ENCODE peak calls at places on chromosomes 13 and 19, in six cellular contexts. W is neural progenitor cell; C is stimulated activated effector memory CD8-positive, alpha-beta T cell treated with anti-CD3 and anti-CD28 coated beads, Interleukin-12 subunit alpha, Interleukin-12 subunit beta, amount 100 ng/mL, for 72 hours; Y is activated gamma-delta T cell; N is CD4-positive, alpha-beta T cell; F is heart right ventricle. J is an unnamed sample.

GRCh38 chr13:104086759-104087158 is 1020.5 kb upstream of the SLC10A2 start:
- DNase-seq in N (no peak), F (no peak), W (no peak), C (no peak), Y (no peak), J (peak; percentile 3)

GRCh38 chr13:89966524-89966923 is 1381.0 kb upstream of the MIR17HG start:
- DNase-seq in F (no peak), N (no peak), Y (no peak), C (no peak), W (peak; percentile 13), J (no peak)

GRCh38 chr13:23842406-23842805 is 46.8 kb downstream of the MIPEP start:
- DNase-seq in F (no peak), N (no peak), W (peak; percentile 61), Y (no peak), C (no peak), J (no peak)

GRCh38 chr19:45863840-45864628 is at the start of gene FOXA3:
- DNase-seq in Y (peak; percentile 51), F (peak; percentile 43), W (peak; percentile 88), C (peak; percentile 72), N (peak; percentile 58), J (peak; percentile 68)

GRCh38 chr19:42629191-42629590 is 34.5 kb upstream of the CEACAM8 start:
- DNase-seq in F (no peak), W (no peak), Y (no peak), N (no peak), C (no peak), J (peak; percentile 23)

GRCh38 chr19:33477781-33478180 is 43.8 kb downstream of the PEPD start:
- DNase-seq in C (no peak), N (no peak), F (no peak), Y (no peak), W (no peak), J (no peak)

GRCh38 chr19:56309511-56310185 is 5.0 kb downstream of the ZSCAN5A start:
- DNase-seq in N (peak; percentile 45), Y (peak; percentile 23), F (peak; percentile 54), C (peak; percentile 47), W (peak; percentile 71), J (peak; percentile 46)

GRCh38 chr13:82294226-82294625 is 1588.0 kb downstream of the SLITRK1 start:
- DNase-seq in N (no peak), Y (no peak), F (no peak), W (no peak), C (no peak), J (no peak)

GRCh38 chr13:114044486-114044885 is 70.6 kb upstream of the C13orf46 start:
- DNase-seq in Y (no peak), C (no peak), W (no peak), N (no peak), F (no peak), J (no peak)

GRCh38 chr19:45076029-45076850 is at the start of gene ZNF296:
- DNase-seq in Y (peak; percentile 71), N (peak; percentile 80), W (peak; percentile 91), F (peak; percentile 74), C (peak; percentile 68), J (peak; percentile 86)

GRCh38 chr19:11673608-11674041 is 65.1 kb downstream of the ZNF823 start:
- DNase-seq in Y (no peak), F (peak; percentile 73), W (peak; percentile 91), C (no peak), N (no peak), J (peak; percentile 80)

GRCh38 chr13:25783480-25784081 is 268.2 kb downstream of the SHISA2 start:
- DNase-seq in W (no peak), C (no peak), Y (no peak), F (no peak), N (no peak), J (no peak)

GRCh38 chr13:51494151-51494550 is 41.3 kb upstream of the INTS6 start:
- DNase-seq in W (no peak), Y (no peak), F (no peak), C (no peak), N (no peak), J (peak; percentile 61)

GRCh38 chr13:46575843-46576242 is 22.9 kb downstream of the LRCH1 start:
- DNase-seq in F (no peak), N (no peak), W (peak; percentile 41), Y (no peak), C (no peak), J (peak; percentile 81)

GRCh38 chr13:24270639-24271131 is 38.7 kb upstream of the C1QTNF9 start:
- DNase-seq in Y (no peak), C (no peak), F (peak; percentile 68), N (peak; percentile 60), W (peak; percentile 47), J (peak; percentile 40)

GRCh38 chr13:109628251-109628699 is 158.1 kb downstream of the IRS2 start:
- DNase-seq in W (no peak), N (no peak), F (no peak), Y (no peak), C (no peak), J (peak; percentile 90)

GRCh38 chr13:51324714-51325440 is 14.6 kb upstream of the SERPINE3 start:
- DNase-seq in W (peak; percentile 47), C (no peak), F (no peak), Y (no peak), N (no peak), J (no peak)

GRCh38 chr19:42495663-42496062 is 32.6 kb downstream of the CEACAM1 start:
- DNase-seq in C (no peak), N (no peak), F (no peak), W (no peak), Y (no peak), J (no peak)

GRCh38 chr13:114124921-114125320 is 7.5 kb downstream of the RASA3 start:
- DNase-seq in Y (no peak), N (peak; percentile 57), C (peak; percentile 52), F (no peak), W (no peak), J (peak; percentile 89)

GRCh38 chr13:75357576-75358295 is 124.2 kb downstream of the TBC1D4 start:
- DNase-seq in F (no peak), Y (no peak), W (peak; percentile 77), C (no peak), N (peak; percentile 36), J (peak; percentile 41)

GRCh38 chr19:2722541-2723344 is 1.6 kb upstream of the DIRAS1 start:
- DNase-seq in W (no peak), N (no peak), Y (no peak), F (peak; percentile 74), C (no peak), J (peak; percentile 92)

GRCh38 chr13:32036762-32037161 is 5.2 kb downstream of the FRY start:
- DNase-seq in N (no peak), W (no peak), F (no peak), Y (no peak), C (no peak), J (no peak)

GRCh38 chr19:2391118-2391725 is 31.2 kb downstream of the TMPRSS9 start:
- DNase-seq in N (peak; percentile 18), Y (no peak), W (peak; percentile 73), C (no peak), F (no peak), J (peak; percentile 40)

GRCh38 chr19:15294591-15294990 is 37.7 kb downstream of the BRD4 start:
- DNase-seq in Y (no peak), F (peak; percentile 61), N (no peak), C (no peak), W (no peak), J (no peak)

GRCh38 chr19:43354305-43354627 is 780 bp downstream of the CD177 start:
- DNase-seq in F (no peak), N (no peak), C (no peak), Y (no peak), W (peak; percentile 65), J (no peak)

GRCh38 chr13:73715910-73716257 is 418.3 kb downstream of the KLF12 start:
- DNase-seq in Y (no peak), W (no peak), N (no peak), F (no peak), C (no peak), J (no peak)

GRCh38 chr13:98824376-98825160 is 72.1 kb upstream of the SLC15A1 start:
- DNase-seq in N (no peak), Y (no peak), W (no peak), F (no peak), C (no peak), J (peak; percentile 61)

GRCh38 chr19:5973867-5974635 is 3.9 kb downstream of the RANBP3 start:
- DNase-seq in W (no peak), C (no peak), Y (no peak), N (no peak), F (no peak), J (peak; percentile 47)

GRCh38 chr13:23516190-23516589 is 54.0 kb upstream of the TNFRSF19 start:
- DNase-seq in N (no peak), W (peak; percentile 23), C (no peak), Y (no peak), F (no peak), J (no peak)

GRCh38 chr19:13160557-13160956 is 10.3 kb downstream of the IER2 start:
- DNase-seq in F (no peak), N (no peak), Y (no peak), W (no peak), C (no peak), J (peak; percentile 88)

GRCh38 chr13:60158321-60158801 is 5.4 kb downstream of the DIAPH3 start:
- DNase-seq in Y (no peak), W (peak; percentile 81), F (no peak), N (no peak), C (no peak), J (no peak)

GRCh38 chr13:61128850-61129645 is 286.6 kb downstream of the PCDH20 start:
- DNase-seq in C (no peak), Y (no peak), W (no peak), N (no peak), F (no peak), J (no peak)

GRCh38 chr13:95156208-95156607 is 145.0 kb downstream of the ABCC4 start:
- DNase-seq in F (no peak), C (no peak), N (no peak), W (no peak), Y (no peak), J (peak; percentile 9)

GRCh38 chr13:75847588-75847987 is 211.5 kb downstream of the LMO7 start:
- DNase-seq in Y (no peak), W (no peak), N (no peak), F (no peak), C (no peak), J (no peak)

GRCh38 chr19:896999-897398 is 3.7 kb downstream of the RNU6-9 start:
- DNase-seq in Y (no peak), F (no peak), C (no peak), N (no peak), W (no peak), J (no peak)

J was measured in foreskin fibroblast.